ENCODE peak calls at places on chromosomes 16 and 17, in seven cellular contexts. K is K562, B is heart left ventricle, R is OCI-LY7, S is Panc1, J is mesendoderm, U is neural progenitor cell. C is an unnamed sample.

GRCh38 chr17:60599220-60599619 is 773 bp upstream of the PPM1D start:
- DNase-seq in K (no peak), B (no peak), R (no peak), S (no peak), J (no peak), U (no peak), C (no peak)

GRCh38 chr16:87832759-87833502 is 36.4 kb downstream of the SLC7A5 start:
- DNase-seq in K (no peak), B (no peak), R (peak; percentile 67), S (no peak), J (no peak), U (no peak), C (no peak)

GRCh38 chr16:11796227-11797165 is 562 bp downstream of the ZC3H7A start:
- DNase-seq in K (peak; percentile 73), B (peak; percentile 81), R (peak; percentile 31), S (no peak), J (peak; percentile 54), U (peak; percentile 80), C (peak; percentile 54)

GRCh38 chr16:81587626-81588160 is 143.1 kb downstream of the CMIP start:
- DNase-seq in K (no peak), B (peak; percentile 13), R (no peak), S (no peak), J (no peak), U (no peak), C (no peak)

GRCh38 chr16:47026947-47027346 is 53.5 kb upstream of the DNAJA2 start:
- DNase-seq in K (no peak), B (no peak), R (no peak), S (no peak), J (no peak), U (no peak), C (no peak)

GRCh38 chr16:75104836-75105235 is 11.7 kb downstream of the LDHD start:
- DNase-seq in K (no peak), B (no peak), R (no peak), S (no peak), J (no peak), U (no peak), C (no peak)

GRCh38 chr17:4072487-4073157 is 70.2 kb downstream of the ZZEF1 start:
- DNase-seq in K (no peak), B (no peak), R (no peak), S (no peak), J (no peak), U (no peak), C (peak; percentile 17)

GRCh38 chr16:492211-492875 is 35.2 kb upstream of the CAPN15 start:
- DNase-seq in K (no peak), B (peak; percentile 46), R (no peak), S (no peak), J (no peak), U (peak; percentile 36), C (no peak)

GRCh38 chr17:14434506-14434905 is 133.6 kb downstream of the HS3ST3B1 start:
- DNase-seq in K (no peak), B (no peak), R (peak; percentile 75), S (no peak), J (no peak), U (no peak), C (no peak)

GRCh38 chr16:80964351-80964750 is 42.3 kb downstream of the CMC2 start:
- DNase-seq in K (no peak), B (no peak), R (no peak), S (no peak), J (no peak), U (no peak), C (no peak)

GRCh38 chr17:35074711-35075707 is 11.5 kb upstream of the RFFL start:
- DNase-seq in K (no peak), B (no peak), R (no peak), S (no peak), J (no peak), U (no peak), C (no peak)
- H3K4me3 ChIP-seq in K (no peak overlapping the region), B (no peak overlapping the region), R (no peak overlapping the region), S (no peak overlapping the region), J (no peak overlapping the region), U (no peak overlapping the region), C (no peak overlapping the region)

GRCh38 chr16:9102943-9103342 is 11.5 kb downstream of the HAPSTR1 start:
- DNase-seq in K (no peak), B (no peak), R (no peak), S (no peak), J (no peak), U (no peak), C (no peak)
- H3K36me3 ChIP-seq in K (peaks cover 100% of the 10 kb centered on the region), B (peaks cover 82% of the 10 kb centered on the region), R (peaks cover 100% of the 10 kb centered on the region), S (peaks cover 54% of the 10 kb centered on the region), J (peaks cover 8% of the 10 kb centered on the region), U (peaks cover 23% of the 10 kb centered on the region), C (peaks cover 91% of the 10 kb centered on the region)

DNA sequence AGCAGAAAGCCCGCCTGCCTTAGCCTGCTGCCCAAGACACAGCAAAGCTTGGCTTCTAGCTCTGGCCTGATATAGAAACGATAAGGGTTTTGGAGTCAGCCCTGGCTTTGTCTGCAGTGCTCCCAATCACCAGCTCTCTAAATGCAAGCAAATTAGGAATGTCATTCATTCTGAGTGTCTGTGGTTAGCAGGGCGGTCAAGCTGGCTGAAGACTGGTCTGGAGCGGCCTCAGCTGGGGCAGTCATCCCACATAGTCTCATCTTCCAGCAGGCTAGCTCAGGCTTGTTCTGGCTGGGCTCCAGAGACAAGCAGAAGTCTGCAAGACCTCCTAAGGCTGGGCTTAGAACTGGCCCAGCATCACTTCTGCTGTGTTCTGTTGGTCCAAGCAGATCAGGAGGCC is 24.5 kb downstream of the TMC7 start:
- DNase-seq in K (peak; percentile 41), B (no peak), R (no peak), S (no peak), J (peak; percentile 7), U (peak; percentile 25), C (peak; percentile 30)
- H3K4me3 ChIP-seq in K (no peak overlapping the region), B (no peak overlapping the region), R (no peak overlapping the region), S (no peak overlapping the region), J (no peak overlapping the region), U (no peak overlapping the region), C (no peak overlapping the region)

GRCh38 chr17:50144845-50145531 is 5.5 kb downstream of the PPP1R9B start:
- DNase-seq in K (no peak), B (peak; percentile 69), R (no peak), S (no peak), J (no peak), U (no peak), C (no peak)
- H3K36me3 ChIP-seq in K (peaks cover 80% of the 10 kb centered on the region), B (peaks cover 51% of the 10 kb centered on the region), R (peaks cover 90% of the 10 kb centered on the region), S (peaks cover 15% of the 10 kb centered on the region), J (peaks cover 9% of the 10 kb centered on the region), U (no peaks in the 10 kb centered on the region), C (peaks cover 22% of the 10 kb centered on the region)

GRCh38 chr17:33142703-33143299 is 150.3 kb downstream of the ASIC2 start:
- DNase-seq in K (peak; percentile 50), B (no peak), R (peak; percentile 13), S (no peak), J (peak; percentile 58), U (peak; percentile 75), C (peak; percentile 75)
- H3K4me3 ChIP-seq in K (no peak overlapping the region), B (no peak overlapping the region), R (no peak overlapping the region), S (no peak overlapping the region), J (no peak overlapping the region), U (no peak overlapping the region), C (no peak overlapping the region)

DNA sequence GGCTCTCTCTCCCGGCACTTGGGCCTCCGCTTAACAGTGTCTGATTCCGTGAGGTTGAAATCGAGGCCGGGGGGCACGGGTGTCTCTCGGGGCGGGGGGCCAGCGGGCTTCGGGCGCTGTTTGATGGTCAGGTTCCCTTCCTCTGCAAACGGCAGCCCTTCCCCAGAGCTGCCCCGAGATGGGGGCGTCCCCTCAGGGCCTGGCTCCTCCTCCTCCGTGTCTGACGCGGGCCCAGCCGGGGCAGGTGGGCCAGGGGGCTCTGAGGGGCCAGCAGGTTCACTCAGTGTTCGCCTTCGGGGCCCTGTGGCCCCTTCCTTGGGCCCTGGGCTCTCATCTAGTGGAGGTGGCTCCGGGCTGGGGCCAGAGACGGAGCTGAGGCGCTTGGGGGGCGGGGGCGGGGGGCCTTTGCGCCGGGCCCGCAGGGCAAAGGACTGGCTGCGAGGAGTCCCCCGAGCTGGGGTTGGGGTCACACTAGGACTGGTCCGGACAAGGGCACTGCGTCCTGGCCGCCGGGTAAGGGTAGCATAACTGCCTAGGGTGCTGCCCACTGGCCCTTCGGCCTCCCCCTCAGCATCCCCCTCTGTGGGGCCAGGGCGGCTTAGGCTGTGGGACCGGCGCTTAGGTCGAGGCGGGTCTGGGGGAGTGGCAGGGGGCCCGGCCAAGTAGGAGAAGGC is 13.1 kb downstream of the CASKIN2 start:
- DNase-seq in K (no peak), B (no peak), R (no peak), S (no peak), J (no peak), U (no peak), C (no peak)
- H3K36me3 ChIP-seq in K (peaks cover 32% of the 10 kb centered on the region), B (peaks cover 81% of the 10 kb centered on the region), R (no peaks in the 10 kb centered on the region), S (no peaks in the 10 kb centered on the region), J (peaks cover 3% of the 10 kb centered on the region), U (no peaks in the 10 kb centered on the region), C (peaks cover 33% of the 10 kb centered on the region)